ENCODE peak calls at places on chromosomes 7 and 10, in six cellular contexts. L, B, A, H, F and Z are unnamed samples.

GRCh38 chr10:6054884-6055283 is 7.3 kb downstream of the IL2RA start:
- DNase-seq in B (no peak), A (no peak), F (no peak), H (no peak), L (no peak), Z (no peak)

GRCh38 chr10:125057158-125058001 is 103.0 kb downstream of the CTBP2 start:
- DNase-seq in H (peak; percentile 69), F (peak; percentile 96), A (no peak), L (peak; percentile 97), B (no peak), Z (no peak)

GRCh38 chr10:118114992-118115391 is 68.3 kb upstream of the RAB11FIP2 start:
- DNase-seq in L (no peak), A (no peak), F (no peak), H (no peak), B (no peak), Z (no peak)

GRCh38 chr10:114545071-114545470 is 113.0 kb downstream of the ABLIM1 start:
- DNase-seq in F (no peak), A (no peak), B (no peak), H (no peak), L (no peak), Z (no peak)

GRCh38 chr7:41870505-41871138 is 167.7 kb upstream of the INHBA start:
- DNase-seq in L (no peak), H (no peak), A (no peak), B (no peak), F (no peak), Z (peak; percentile 49)

GRCh38 chr10:73998623-73999622 is 1.0 kb downstream of the VCL start:
- DNase-seq in F (peak; percentile 72), B (no peak), A (no peak), H (no peak), L (peak; percentile 81), Z (no peak)

GRCh38 chr10:52332815-52333214 is 18.7 kb downstream of the DKK1 start:
- DNase-seq in A (no peak), B (no peak), L (no peak), F (no peak), H (no peak), Z (no peak)

GRCh38 chr7:884191-885003 is 8.0 kb downstream of the GET4 start:
- DNase-seq in F (no peak), L (no peak), A (no peak), B (no peak), H (no peak), Z (no peak)

GRCh38 chr7:140525741-140526140 is 46.4 kb upstream of the MKRN1 start:
- DNase-seq in L (no peak), B (no peak), H (no peak), A (no peak), F (no peak), Z (no peak)

GRCh38 chr10:124043310-124044142 is 49.9 kb downstream of the CHST15 start:
- DNase-seq in H (peak; percentile 45), F (no peak), L (no peak), A (no peak), B (no peak), Z (no peak)

GRCh38 chr7:154569916-154570315 is 433.0 kb downstream of the PAXIP1 start:
- DNase-seq in B (no peak), A (no peak), F (no peak), L (no peak), H (no peak), Z (no peak)

GRCh38 chr10:106078796-106079576 is 1085.5 kb downstream of the SORCS1 start:
- DNase-seq in B (no peak), A (no peak), H (no peak), L (no peak), F (peak; percentile 39), Z (no peak)

GRCh38 chr7:11760372-11760771 is 71.6 kb downstream of the THSD7A start:
- DNase-seq in H (peak; percentile 54), B (no peak), L (peak; percentile 57), F (peak; percentile 17), A (no peak), Z (peak; percentile 88)

GRCh38 chr10:124003070-124003419 is 90.4 kb downstream of the CHST15 start:
- DNase-seq in F (no peak), B (peak; percentile 7), H (no peak), A (no peak), L (no peak), Z (no peak)

GRCh38 chr7:132564849-132565248 is 11.4 kb downstream of the PLXNA4 start:
- DNase-seq in B (no peak), F (no peak), H (no peak), L (no peak), A (no peak), Z (no peak)

GRCh38 chr10:31090894-31091607 is 59.4 kb upstream of the ZNF438 start:
- DNase-seq in H (no peak), L (no peak), F (peak; percentile 79), B (peak; percentile 23), A (no peak), Z (no peak)

GRCh38 chr7:138720286-138720685 is 19.1 kb upstream of the SVOPL start:
- DNase-seq in F (no peak), H (no peak), B (no peak), A (no peak), L (no peak), Z (no peak)

GRCh38 chr7:46811529-46811928 is 770.4 kb downstream of the TNS3 start:
- DNase-seq in B (no peak), H (no peak), A (no peak), L (no peak), F (peak; percentile 89), Z (no peak)

GRCh38 chr7:27241189-27242045 is 1.2 kb upstream of the EVX1 start:
- DNase-seq in B (no peak), H (no peak), L (peak; percentile 73), F (no peak), A (no peak), Z (no peak)

GRCh38 chr10:93812664-93813338 is 55.1 kb downstream of the LGI1 start:
- DNase-seq in A (no peak), H (no peak), B (no peak), L (no peak), F (no peak), Z (no peak)

GRCh38 chr10:52682766-52683165 is 89.8 kb downstream of the MBL2 start:
- DNase-seq in A (no peak), H (no peak), F (no peak), L (no peak), B (no peak), Z (no peak)

GRCh38 chr10:74334221-74334620 is 183.2 kb downstream of the ADK start:
- DNase-seq in A (no peak), B (no peak), F (no peak), H (no peak), L (no peak), Z (no peak)

GRCh38 chr10:18233775-18234174 is 93.6 kb downstream of the CACNB2 start:
- DNase-seq in A (no peak), B (no peak), F (no peak), L (peak; percentile 42), H (peak; percentile 2), Z (no peak)

GRCh38 chr7:77428777-77429231 is 12.7 kb upstream of the GSAP start:
- DNase-seq in L (peak; percentile 11), A (no peak), B (no peak), H (no peak), F (peak; percentile 50), Z (no peak)

GRCh38 chr10:37952051-37952815 is 24.2 kb downstream of the ZNF25 start:
- DNase-seq in A (no peak), H (no peak), B (no peak), F (no peak), L (no peak), Z (no peak)

GRCh38 chr7:132568962-132569361 is 7.3 kb downstream of the PLXNA4 start:
- DNase-seq in L (no peak), B (no peak), F (no peak), A (no peak), H (no peak), Z (no peak)

GRCh38 chr10:29353887-29354561 is 65.2 kb downstream of the LYZL1 start:
- DNase-seq in A (no peak), B (no peak), H (no peak), F (no peak), L (peak; percentile 6), Z (no peak)

GRCh38 chr10:34745244-34745643 is 69.9 kb downstream of the PARD3 start:
- DNase-seq in F (no peak), A (no peak), B (no peak), H (no peak), L (no peak), Z (no peak)

GRCh38 chr7:139181404-139181803 is 49.6 kb upstream of the UBN2 start:
- DNase-seq in H (no peak), L (no peak), B (no peak), F (no peak), A (no peak), Z (no peak)

GRCh38 chr7:35906191-35906908 is 105.5 kb downstream of the SEPTIN7 start:
- DNase-seq in L (peak; percentile 83), F (peak; percentile 90), A (peak; percentile 29), H (peak; percentile 91), B (peak; percentile 2), Z (peak; percentile 77)

GRCh38 chr10:6185039-6185716 is 17.6 kb upstream of the PFKFB3 start:
- DNase-seq in H (no peak), B (no peak), A (no peak), F (peak; percentile 38), L (peak; percentile 81), Z (no peak)

GRCh38 chr7:35420657-35421056 is 166.8 kb upstream of the TBX20 start:
- DNase-seq in L (no peak), H (no peak), A (no peak), B (no peak), F (peak; percentile 31), Z (no peak)

GRCh38 chr7:16702433-16702832 is 51.1 kb upstream of the TSPAN13 start:
- DNase-seq in B (no peak), L (peak; percentile 6), A (no peak), H (no peak), F (peak; percentile 41), Z (no peak)